ENCODE peak calls at places on chromosomes 12 and 14, in five cellular contexts. T is thoracic aorta, A is A673, X is astrocyte, B is sigmoid colon. O is an unnamed sample.
A peak's percentile ranks its signal among the peaks of the same experiment; 100 is the strongest.

GRCh38 chr12:19018302-19018980 is 111.1 kb upstream of the PLEKHA5 start:
- DNase-seq in T (no peak), B (no peak), X (peak; percentile 94), A (no peak), O (no peak)

GRCh38 chr12:11830298-11830937 is 180.9 kb downstream of the ETV6 start:
- DNase-seq in B (no peak), T (no peak), A (no peak), X (no peak), O (no peak)

GRCh38 chr12:4833511-4833910 is 76.2 kb upstream of the KCNA1 start:
- DNase-seq in X (no peak), B (no peak), T (no peak), A (no peak), O (no peak)

GRCh38 chr12:113660941-113661340 is 189.3 kb upstream of the LHX5 start:
- DNase-seq in X (no peak), A (no peak), T (no peak), B (no peak), O (no peak)

GRCh38 chr12:132443091-132443490 is 46.9 kb upstream of the FBRSL1 start:
- DNase-seq in A (no peak), X (no peak), T (no peak), B (no peak), O (no peak)

GRCh38 chr12:123986374-123986920 is 13.4 kb downstream of the ZNF664 start:
- DNase-seq in T (no peak), X (no peak), A (no peak), B (no peak), O (no peak)

GRCh38 chr12:21827135-21827534 is 52.6 kb upstream of the KCNJ8 start:
- DNase-seq in A (no peak), X (no peak), B (no peak), T (no peak), O (no peak)

GRCh38 chr12:27673285-27673684 is 23.0 kb upstream of the REP15 start:
- DNase-seq in B (no peak), T (no peak), X (no peak), A (no peak), O (no peak)

GRCh38 chr14:104297313-104297704 is 158.9 kb downstream of the KIF26A start:
- DNase-seq in A (no peak), B (no peak), T (no peak), X (no peak), O (no peak)

GRCh38 chr12:56947633-56948535 is 9.5 kb downstream of the RDH16 start:
- DNase-seq in X (no peak), B (no peak), T (no peak), A (no peak), O (no peak)

GRCh38 chr14:23061995-23062394 is 4.7 kb upstream of the CDH24 start:
- DNase-seq in B (peak; percentile 87), T (no peak), A (peak; percentile 93), X (peak; percentile 90), O (peak; percentile 79)

GRCh38 chr14:96086574-96087077 is 47.5 kb downstream of the C14orf132 start:
- DNase-seq in T (no peak), B (peak; percentile 56), A (no peak), X (peak; percentile 66), O (peak; percentile 43)

GRCh38 chr14:57487771-57488170 is 5.9 kb downstream of the CCDC198 start:
- DNase-seq in A (peak; percentile 34), B (no peak), T (no peak), X (peak; percentile 62), O (no peak)

GRCh38 chr14:103518416-103519042 is 4.1 kb downstream of the CKB start:
- DNase-seq in B (peak; percentile 92), T (no peak), A (peak; percentile 67), X (no peak), O (no peak)

GRCh38 chr12:57127101-57127709 is 1.1 kb upstream of the LRP1 start:
- DNase-seq in A (no peak), X (no peak), T (no peak), B (peak; percentile 85), O (peak; percentile 86)

GRCh38 chr12:130353081-130353480 is 15.4 kb downstream of the PIWIL1 start:
- DNase-seq in B (no peak), A (no peak), X (no peak), T (no peak), O (no peak)

GRCh38 chr12:101174576-101174975 is 35.5 kb downstream of the SLC5A8 start:
- DNase-seq in B (no peak), X (no peak), T (no peak), A (no peak), O (no peak)

GRCh38 chr12:58557156-58557555 is 363.1 kb downstream of the LRIG3 start:
- DNase-seq in A (no peak), X (peak; percentile 85), B (no peak), T (no peak), O (no peak)

GRCh38 chr14:106055257-106055656 is 528.9 kb downstream of the TMEM121 start:
- DNase-seq in T (no peak), A (no peak), B (no peak), X (no peak), O (no peak)

GRCh38 chr14:23171251-23171975 is 12.0 kb downstream of the SLC7A8 start:
- DNase-seq in X (peak; percentile 52), B (no peak), A (no peak), T (no peak), O (no peak)

GRCh38 chr12:27542628-27543027 is 18.6 kb downstream of the PPFIBP1 start:
- DNase-seq in A (no peak), B (no peak), T (no peak), X (peak; percentile 97), O (no peak)

GRCh38 chr14:95315156-95315555 is 4.6 kb downstream of the CLMN start:
- DNase-seq in B (no peak), X (no peak), T (no peak), A (no peak), O (no peak)

GRCh38 chr14:88386395-88386794 is 938 bp downstream of the SPATA7 start:
- DNase-seq in A (no peak), T (no peak), B (no peak), X (no peak), O (no peak)

GRCh38 chr14:88388741-88389282 is 3.4 kb downstream of the SPATA7 start:
- DNase-seq in B (no peak), X (no peak), T (no peak), A (no peak), O (no peak)

GRCh38 chr14:88380405-88380804 is 5.1 kb upstream of the SPATA7 start:
- DNase-seq in A (peak; percentile 3), X (peak; percentile 2), B (no peak), T (no peak), O (no peak)

GRCh38 chr14:88384653-88385205 is 728 bp upstream of the SPATA7 start:
- DNase-seq in A (peak; percentile 6), B (no peak), X (no peak), T (no peak), O (no peak)

DNA sequence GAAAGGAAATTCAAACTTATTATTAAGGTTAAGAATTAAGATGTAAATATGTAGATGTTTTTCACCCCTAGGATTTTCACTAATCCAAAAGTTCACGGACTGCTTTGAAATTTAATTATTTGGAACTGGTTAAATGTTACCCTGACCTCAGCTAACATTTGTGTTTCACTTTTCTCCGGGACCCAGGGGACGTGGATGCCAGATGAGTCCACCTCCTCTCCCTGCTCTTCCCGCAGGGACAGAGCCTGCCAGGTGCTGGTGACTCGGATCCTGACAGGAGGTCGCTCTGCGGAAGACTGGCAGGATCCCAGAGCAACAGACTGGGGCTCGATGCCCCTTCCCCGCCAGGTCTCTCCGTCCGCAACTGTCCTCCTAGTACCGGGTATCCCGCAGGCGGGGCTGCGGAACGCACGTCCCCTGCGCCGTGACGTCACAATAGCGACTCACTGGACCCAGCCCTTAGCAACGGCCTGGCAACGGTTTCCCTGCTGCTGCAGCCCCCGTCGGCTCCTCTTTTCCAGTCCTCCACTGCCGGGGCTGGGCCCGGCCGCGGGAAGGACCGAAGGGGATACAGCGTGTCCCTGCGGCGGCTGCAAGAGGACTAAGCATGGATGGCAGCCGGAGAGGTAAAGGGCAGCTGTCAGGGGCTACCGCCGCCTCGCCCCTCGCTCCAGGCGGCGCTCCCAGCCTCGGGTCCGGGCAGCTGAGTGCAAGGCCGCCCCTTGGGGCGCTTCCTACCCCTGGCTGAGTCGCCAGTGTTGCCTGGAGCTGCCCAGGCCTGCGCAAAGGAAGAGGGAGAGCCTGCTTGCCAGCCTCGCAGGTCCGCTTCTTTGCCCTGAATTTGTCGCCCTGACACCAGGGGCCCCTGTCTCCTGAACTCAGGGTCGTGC is at the start of gene SPATA7:
- DNase-seq in T (peak; percentile 75), A (peak; percentile 92), B (peak; percentile 97), X (peak; percentile 85), O (peak; percentile 93)
- TF ChIP-seq CTCF in T (no peak), A (no peak), B (no peak), X (no peak), O (no peak)

GRCh38 chr12:55712700-55713415 is 3.0 kb upstream of the BLOC1S1 start:
- DNase-seq in X (no peak), A (no peak), B (no peak), T (no peak), O (no peak)
- H3K4me1 ChIP-seq in X (peaks cover 37% of the 10 kb centered on the region), A (peaks cover 21% of the 10 kb centered on the region), B (peaks cover 86% of the 10 kb centered on the region), T (peaks cover 85% of the 10 kb centered on the region), O (no peaks in the 10 kb centered on the region)

DNA sequence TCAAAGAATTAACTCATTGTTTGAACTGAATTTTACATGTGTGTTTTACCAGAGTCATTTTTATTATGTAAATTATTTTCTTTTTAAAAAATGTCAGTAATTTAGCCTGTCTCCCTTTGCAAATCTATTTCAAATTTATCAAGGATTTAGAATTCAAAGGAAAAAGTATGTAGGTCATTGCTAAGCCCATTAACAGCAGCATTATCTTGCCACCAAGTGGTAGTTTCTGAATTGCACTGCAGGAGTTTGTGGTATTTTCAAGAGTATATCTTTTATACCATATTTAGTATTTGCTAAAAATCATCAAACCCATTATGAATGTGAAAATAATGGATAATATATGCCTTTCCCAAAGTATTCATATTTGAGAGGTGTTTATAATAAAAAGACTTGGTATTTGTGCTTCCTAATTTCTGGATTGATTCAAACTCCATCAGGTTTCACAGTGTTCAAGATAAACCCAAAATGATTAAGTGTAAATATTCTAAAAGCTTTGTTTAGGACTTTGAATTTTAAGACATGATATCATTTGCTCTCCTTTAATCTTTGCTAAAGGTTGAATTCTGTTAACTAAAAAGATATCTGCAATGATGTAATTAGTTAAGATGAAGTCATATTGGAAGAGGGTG is 711.4 kb downstream of the FSCB start:
- DNase-seq in X (no peak), T (no peak), A (peak; percentile 53), B (no peak), O (no peak)
- TF ChIP-seq CTCF in X (peak; percentile 36), T (no peak), A (peak; percentile 69), B (peak; percentile 46), O (no peak)

GRCh38 chr12:1966561-1967211 is 37.6 kb downstream of the DCP1B start:
- DNase-seq in A (peak; percentile 14), X (no peak), B (peak; percentile 76), T (no peak), O (no peak)
- H3K4me1 ChIP-seq in A (peaks cover 5% of the 10 kb centered on the region), X (no peaks in the 10 kb centered on the region), B (peaks cover 86% of the 10 kb centered on the region), T (peaks cover 29% of the 10 kb centered on the region), O (peaks cover 3% of the 10 kb centered on the region)

GRCh38 chr14:99562848-99563748 is 40.9 kb downstream of the CCDC85C start:
- DNase-seq in X (peak; percentile 81), A (no peak), B (peak; percentile 96), T (no peak), O (no peak)
- TF ChIP-seq CTCF in X (peak; percentile 42), A (no peak), B (peak; percentile 32), T (peak; percentile 36), O (peak; percentile 28)

GRCh38 chr14:24279301-24280186 is 8.1 kb upstream of the RABGGTA start:
- DNase-seq in A (peak; percentile 48), B (no peak), X (no peak), T (no peak), O (no peak)
- H3K4me1 ChIP-seq in A (no peaks in the 10 kb centered on the region), B (no peaks in the 10 kb centered on the region), X (no peaks in the 10 kb centered on the region), T (no peaks in the 10 kb centered on the region), O (no peaks in the 10 kb centered on the region)